ENCODE peak calls at places on chromosomes 6 and 20, in five cellular contexts. G is endothelial cell, A is PC-9, S is Panc1, B is fibroblast of lung. E is an unnamed sample.

GRCh38 chr20:45060341-45060740 is 40.6 kb downstream of the KCNS1 start:
- DNase-seq in G (no peak), A (no peak), B (no peak), S (no peak), E (no peak)

GRCh38 chr20:35328689-35329088 is 36.5 kb upstream of the FAM83C start:
- DNase-seq in A (no peak), G (no peak), S (no peak), B (no peak), E (no peak)

GRCh38 chr20:58393299-58393698 is 4.3 kb downstream of the VAPB start:
- DNase-seq in S (no peak), B (peak; percentile 54), G (no peak), A (no peak), E (no peak)

GRCh38 chr6:12030993-12031550 is 19.0 kb downstream of the HIVEP1 start:
- DNase-seq in B (peak; percentile 57), A (no peak), S (no peak), G (no peak), E (peak; percentile 27)

GRCh38 chr6:106564476-106564875 is 64.8 kb downstream of the RTN4IP1 start:
- DNase-seq in S (no peak), B (no peak), G (no peak), A (no peak), E (no peak)

GRCh38 chr6:133973109-133973971 is 20.3 kb downstream of the TBPL1 start:
- DNase-seq in A (no peak), B (peak; percentile 49), S (no peak), G (no peak), E (peak; percentile 67)

GRCh38 chr6:30722280-30723112 is 2.3 kb downstream of the TUBB start:
- DNase-seq in B (peak; percentile 57), G (peak; percentile 80), S (no peak), A (peak; percentile 89), E (peak; percentile 86)

GRCh38 chr6:130848945-130849344 is 21.7 kb downstream of the SMLR1 start:
- DNase-seq in A (no peak), G (no peak), B (no peak), S (no peak), E (peak; percentile 6)

GRCh38 chr20:25254571-25254970 is 6.7 kb downstream of the PYGB start:
- DNase-seq in B (no peak), A (no peak), S (no peak), G (no peak), E (no peak)

GRCh38 chr20:62353289-62354030 is 13.7 kb downstream of the LAMA5 start:
- DNase-seq in A (no peak), S (no peak), B (no peak), G (no peak), E (no peak)

GRCh38 chr6:116229287-116229913 is 24.5 kb downstream of the TSPYL4 start:
- DNase-seq in S (no peak), G (peak; percentile 82), A (no peak), B (peak; percentile 96), E (peak; percentile 36)

GRCh38 chr6:84515082-84515481 is 249.3 kb downstream of the TBX18 start:
- DNase-seq in G (no peak), B (peak; percentile 24), S (no peak), A (no peak), E (no peak)

GRCh38 chr6:2179950-2180349 is 65.5 kb downstream of the GMDS start:
- DNase-seq in A (no peak), B (no peak), G (no peak), S (no peak), E (peak; percentile 60)

GRCh38 chr6:30885481-30885998 is 1.2 kb downstream of the DDR1 start:
- DNase-seq in B (peak; percentile 32), G (no peak), S (no peak), A (peak; percentile 66), E (peak; percentile 65)

GRCh38 chr20:50916257-50916656 is 15.0 kb downstream of the ADNP start:
- DNase-seq in B (peak; percentile 51), G (no peak), S (no peak), A (no peak), E (peak; percentile 55)

GRCh38 chr6:15389079-15389758 is 143.3 kb downstream of the JARID2 start:
- DNase-seq in G (no peak), A (no peak), B (no peak), S (no peak), E (no peak)

GRCh38 chr6:36839819-36840379 is 655 bp upstream of the CPNE5 start:
- DNase-seq in S (no peak), G (peak; percentile 69), A (peak; percentile 31), B (no peak), E (no peak)

GRCh38 chr20:51275816-51276215 is 252.9 kb upstream of the KCNG1 start:
- DNase-seq in S (no peak), G (no peak), A (no peak), B (peak; percentile 38), E (peak; percentile 5)

GRCh38 chr20:59043698-59044097 is 1.1 kb upstream of the PRELID3B start:
- DNase-seq in G (no peak), A (no peak), B (no peak), S (no peak), E (no peak)

GRCh38 chr6:165889636-165890403 is 226.8 kb upstream of the PDE10A start:
- DNase-seq in A (no peak), S (no peak), B (peak; percentile 21), G (peak; percentile 62), E (peak; percentile 54)

GRCh38 chr6:111524735-111525134 is 41.7 kb upstream of the REV3L start:
- DNase-seq in S (no peak), A (no peak), B (no peak), G (no peak), E (no peak)

GRCh38 chr6:43972915-43973304 is 154.3 kb downstream of the MRPL14 start:
- DNase-seq in S (no peak), G (no peak), A (no peak), B (peak; percentile 86), E (peak; percentile 92)

GRCh38 chr20:34768105-34768504 is 57.3 kb downstream of the NCOA6 start:
- DNase-seq in B (peak; percentile 58), S (no peak), G (no peak), A (no peak), E (no peak)

GRCh38 chr20:25041813-25042530 is 16.0 kb downstream of the ACSS1 start:
- DNase-seq in G (no peak), B (no peak), A (no peak), S (no peak), E (no peak)

GRCh38 chr20:10376271-10377075 is 57.5 kb downstream of the MKKS start:
- DNase-seq in S (no peak), B (peak; percentile 94), G (no peak), A (no peak), E (no peak)

GRCh38 chr6:49693512-49693911 is 19.8 kb downstream of the CRISP2 start:
- DNase-seq in S (no peak), B (no peak), G (no peak), A (no peak), E (no peak)

GRCh38 chr6:35417979-35418661 is 34.0 kb upstream of the FANCE start:
- DNase-seq in G (no peak), A (no peak), S (no peak), B (no peak), E (no peak)

GRCh38 chr6:139587469-139587868 is 213.0 kb upstream of the CITED2 start:
- DNase-seq in S (no peak), G (no peak), B (peak; percentile 98), A (peak; percentile 34), E (peak; percentile 45)

GRCh38 chr6:107803957-107804356 is 20.2 kb downstream of the SCML4 start:
- DNase-seq in S (no peak), B (no peak), G (no peak), A (no peak), E (no peak)

GRCh38 chr6:107801195-107801594 is 22.9 kb downstream of the SCML4 start:
- DNase-seq in A (no peak), S (no peak), B (no peak), G (no peak), E (no peak)

GRCh38 chr6:107794771-107795170 is 29.3 kb downstream of the SCML4 start:
- DNase-seq in G (no peak), S (no peak), A (no peak), B (no peak), E (no peak)

GRCh38 chr6:107805504-107805903 is 18.6 kb downstream of the SCML4 start:
- DNase-seq in A (no peak), S (no peak), B (no peak), G (no peak), E (no peak)

GRCh38 chr6:107800564-107801164 is 23.4 kb downstream of the SCML4 start:
- DNase-seq in S (no peak), G (no peak), B (no peak), A (no peak), E (peak; percentile 27)
- TF ChIP-seq CTCF in S (peak; percentile 73), G (no peak), B (peak; percentile 10), A (no peak), E (peak; percentile 46)

GRCh38 chr6:125906158-125906998 is 50.2 kb upstream of the HINT3 start:
- DNase-seq in B (no peak), G (peak; percentile 69), A (peak; percentile 11), S (peak; percentile 38), E (peak; percentile 69)
- TF ChIP-seq CTCF in B (peak; percentile 90), G (peak; percentile 76), A (peak; percentile 77), S (peak; percentile 87), E (peak; percentile 59)

GRCh38 chr20:46306743-46307138 is 1.6 kb downstream of the CDH22 start:
- DNase-seq in G (no peak), S (no peak), B (no peak), A (no peak), E (no peak)

GRCh38 chr20:46309945-46310344 is 1.6 kb upstream of the CDH22 start:
- DNase-seq in S (no peak), B (no peak), G (no peak), A (no peak), E (no peak)

GRCh38 chr20:46307139-46307998 is 929 bp downstream of the CDH22 start:
- DNase-seq in A (peak; percentile 55), B (peak; percentile 25), G (peak; percentile 67), S (peak; percentile 30), E (peak; percentile 54)

GRCh38 chr20:46307999-46308257 is 370 bp downstream of the CDH22 start:
- DNase-seq in G (peak; percentile 8), A (no peak), S (no peak), B (no peak), E (no peak)

DNA sequence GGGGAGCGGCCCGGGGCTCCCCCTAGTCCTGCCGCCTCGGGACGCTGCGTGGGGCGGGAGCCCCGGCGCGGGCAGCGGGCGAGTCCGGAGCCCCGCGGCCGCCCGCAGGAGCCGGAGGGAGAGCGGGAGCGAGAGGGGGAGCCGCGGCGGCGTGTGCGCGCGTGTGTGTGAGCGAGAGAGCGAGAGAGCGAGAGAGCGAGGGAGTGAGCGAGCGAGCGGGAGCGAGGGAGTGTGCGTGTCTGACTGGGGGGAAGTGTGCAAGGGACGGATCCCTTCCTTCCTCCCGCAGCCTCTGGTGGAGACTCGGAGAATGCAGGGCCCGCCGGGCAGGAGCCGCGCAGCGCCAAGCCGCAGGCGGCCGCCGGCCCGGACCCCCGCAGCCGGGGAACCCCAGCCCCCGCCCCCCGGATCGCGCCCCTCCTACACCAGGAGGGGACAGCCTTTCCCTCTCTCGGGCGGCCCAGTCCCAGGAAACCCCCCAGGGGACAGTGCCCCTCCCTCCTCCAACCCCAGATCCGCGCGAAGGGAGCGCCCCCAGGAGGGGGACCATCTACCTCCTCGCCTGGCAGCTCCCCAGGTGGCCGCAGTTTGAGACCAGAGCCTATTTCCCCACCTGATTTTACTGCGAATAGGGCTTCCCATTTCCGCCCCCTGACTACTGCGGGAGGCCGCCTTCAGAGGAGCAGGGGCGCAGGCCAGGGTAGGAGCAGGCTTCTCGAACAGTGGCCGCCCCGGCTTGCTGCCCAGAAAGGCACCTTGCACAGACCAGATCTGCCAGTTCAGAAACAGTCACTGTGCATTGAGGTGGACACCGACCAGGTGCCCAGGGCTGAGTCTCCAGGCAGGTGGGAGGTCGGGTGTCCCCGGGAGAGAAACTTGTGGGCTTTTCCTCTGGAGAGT is at the start of gene CDH22:
- DNase-seq in G (peak; percentile 69), A (no peak), B (peak; percentile 18), S (no peak), E (no peak)
- TF ChIP-seq CTCF in G (peak; percentile 40), A (no peak), B (peak; percentile 32), S (peak; percentile 76), E (peak; percentile 13)

GRCh38 chr20:15482525-15482924 is 1090.7 kb downstream of the KIF16B start:
- DNase-seq in G (no peak), S (no peak), A (no peak), B (no peak), E (peak; percentile 18)
- TF ChIP-seq CTCF in G (no peak), S (no peak), A (no peak), B (no peak), E (no peak)